ENCODE peak calls at places on chromosomes 5 and 9, in nine cellular contexts. U is stimulated activated CD4-positive, alpha-beta T cell treated with anti-CD3 and anti-CD28 coated beads, Interleukin-2, amount 100 ng/mL, for 24 hours; W is Caki2; Z is adrenal gland; X is pancreas; K is CD4-positive, alpha-beta memory T cell; O is activated naive CD4-positive, alpha-beta T cell treated with anti-CD3 and anti-CD28 coated beads, Interleukin-2, amount 50 U/mL, for 72 hours; H is activated T-cell treated with anti-CD3 and anti-CD28 coated beads for 1 hour; Q is ELR. C is an unnamed sample.

GRCh38 chr9:109600142-109600541 is 102.0 kb upstream of the PTPN3 start:
- DNase-seq in U (no peak), W (no peak), Z (no peak), X (no peak), K (no peak), O (no peak), H (no peak), Q (peak; percentile 53), C (no peak)

GRCh38 chr5:40717281-40717680 is 37.6 kb downstream of the PTGER4 start:
- DNase-seq in U (no peak), W (no peak), Z (no peak), X (no peak), K (no peak), O (no peak), H (no peak), Q (peak; percentile 46), C (no peak)

GRCh38 chr5:79746645-79747044 is 57.0 kb downstream of the CMYA5 start:
- DNase-seq in U (no peak), W (no peak), Z (no peak), X (no peak), K (no peak), O (no peak), H (no peak), Q (no peak), C (no peak)

GRCh38 chr9:99037768-99038167 is 67.1 kb upstream of the TGFBR1 start:
- DNase-seq in U (no peak), W (no peak), Z (no peak), X (no peak), K (no peak), O (no peak), H (no peak), Q (no peak), C (no peak)

GRCh38 chr9:75111019-75111622 is 22.8 kb downstream of the OSTF1 start:
- DNase-seq in U (no peak), W (no peak), Z (no peak), X (no peak), K (no peak), O (no peak), H (no peak), Q (no peak), C (no peak)

GRCh38 chr5:32330126-32330971 is 17.6 kb upstream of the MTMR12 start:
- DNase-seq in U (no peak), W (no peak), Z (peak; percentile 37), X (no peak), K (no peak), O (no peak), H (no peak), Q (no peak), C (no peak)

GRCh38 chr5:40378431-40379175 is 301.1 kb upstream of the PTGER4 start:
- DNase-seq in U (no peak), W (no peak), Z (no peak), X (no peak), K (peak; percentile 40), O (no peak), H (no peak), Q (no peak), C (no peak)

GRCh38 chr9:21527579-21527978 is 45.5 kb upstream of the IFNE start:
- DNase-seq in U (no peak), W (no peak), Z (no peak), X (no peak), K (no peak), O (no peak), H (no peak), Q (no peak), C (no peak)

GRCh38 chr9:132006657-132007370 is 72.9 kb downstream of the MED27 start:
- DNase-seq in U (peak; percentile 23), W (no peak), Z (no peak), X (no peak), K (no peak), O (no peak), H (no peak), Q (no peak), C (no peak)

GRCh38 chr9:16105576-16105975 is 552.7 kb downstream of the CCDC171 start:
- DNase-seq in U (no peak), W (no peak), Z (no peak), X (no peak), K (no peak), O (no peak), H (no peak), Q (no peak), C (no peak)

GRCh38 chr5:62143268-62144229 is 162.5 kb upstream of the KIF2A start:
- DNase-seq in U (no peak), W (peak; percentile 6), Z (no peak), X (no peak), K (no peak), O (no peak), H (no peak), Q (peak; percentile 56), C (no peak)

GRCh38 chr5:125660231-125660895 is 762.8 kb upstream of the GRAMD2B start:
- DNase-seq in U (no peak), W (no peak), Z (no peak), X (no peak), K (no peak), O (no peak), H (no peak), Q (no peak), C (no peak)

GRCh38 chr9:136557036-136557435 is 11.2 kb upstream of the NOTCH1 start:
- DNase-seq in U (no peak), W (no peak), Z (no peak), X (no peak), K (no peak), O (no peak), H (no peak), Q (no peak), C (no peak)

GRCh38 chr5:101143526-101143925 is 240.4 kb upstream of the ST8SIA4 start:
- DNase-seq in U (no peak), W (no peak), Z (no peak), X (no peak), K (no peak), O (no peak), H (no peak), Q (no peak), C (no peak)

GRCh38 chr5:138549414-138549813 is 6.4 kb upstream of the ETF1 start:
- DNase-seq in U (no peak), W (no peak), Z (no peak), X (no peak), K (no peak), O (no peak), H (no peak), Q (no peak), C (no peak)

GRCh38 chr5:124342027-124342471 is 404.4 kb downstream of the ZNF608 start:
- DNase-seq in U (no peak), W (no peak), Z (peak; percentile 49), X (peak; percentile 57), K (no peak), O (no peak), H (no peak), Q (no peak), C (no peak)

GRCh38 chr5:181191526-181192336 is 13.3 kb downstream of the TRIM7 start:
- DNase-seq in U (peak; percentile 94), W (peak; percentile 99), Z (peak; percentile 94), X (peak; percentile 90), K (peak; percentile 97), O (peak; percentile 98), H (peak; percentile 94), Q (peak; percentile 96), C (peak; percentile 87)

GRCh38 chr5:137858223-137858916 is 9.3 kb upstream of the MYOT start:
- DNase-seq in U (no peak), W (no peak), Z (peak; percentile 10), X (no peak), K (no peak), O (no peak), H (no peak), Q (peak; percentile 29), C (no peak)

GRCh38 chr9:125785187-125785840 is 38.1 kb downstream of the PBX3 start:
- DNase-seq in U (peak; percentile 23), W (no peak), Z (peak; percentile 18), X (no peak), K (no peak), O (no peak), H (no peak), Q (no peak), C (no peak)

GRCh38 chr5:74070766-74071165 is 444.8 kb downstream of the ARHGEF28 start:
- DNase-seq in U (no peak), W (no peak), Z (no peak), X (no peak), K (no peak), O (no peak), H (no peak), Q (no peak), C (no peak)

GRCh38 chr9:23820731-23821399 is 5.2 kb downstream of the ELAVL2 start:
- DNase-seq in U (no peak), W (no peak), Z (no peak), X (no peak), K (no peak), O (no peak), H (no peak), Q (no peak), C (no peak)

GRCh38 chr5:167587768-167588167 is 703.7 kb upstream of the WWC1 start:
- DNase-seq in U (no peak), W (peak; percentile 14), Z (peak; percentile 4), X (no peak), K (no peak), O (no peak), H (no peak), Q (peak; percentile 51), C (peak; percentile 74)

GRCh38 chr5:96354237-96354636 is 78.8 kb downstream of the PCSK1 start:
- DNase-seq in U (no peak), W (no peak), Z (no peak), X (no peak), K (no peak), O (no peak), H (no peak), Q (no peak), C (no peak)

GRCh38 chr5:39518516-39518915 is 93.7 kb upstream of the DAB2 start:
- DNase-seq in U (no peak), W (no peak), Z (no peak), X (no peak), K (no peak), O (no peak), H (no peak), Q (peak; percentile 42), C (peak; percentile 17)

GRCh38 chr5:107831612-107832395 is 161.1 kb upstream of the EFNA5 start:
- DNase-seq in U (no peak), W (no peak), Z (peak; percentile 40), X (no peak), K (no peak), O (no peak), H (no peak), Q (peak; percentile 34), C (no peak)